ENCODE peak calls at places on chromosomes 7 and 10, in five cellular contexts. One of them, this sample, is unnamed.

GRCh38 chr10:28293238-28294168 is 9.4 kb downstream of the MPP7 start:
- DNase-seq in WTC11: no peak
- DNase-seq in HCT116: no peak
- DNase-seq in K562: no peak
- DNase-seq in GM12878: no peak
- DNase-seq in this sample: no peak

GRCh38 chr7:36871863-36872262 is 147.6 kb upstream of the AOAH start:
- DNase-seq in HCT116: peak; percentile 21
- DNase-seq in K562: peak; percentile 44
- DNase-seq in WTC11: no peak
- DNase-seq in GM12878: no peak
- DNase-seq in this sample: no peak

GRCh38 chr10:35561670-35562069 is 43.5 kb upstream of the GJD4 start:
- DNase-seq in WTC11: no peak
- DNase-seq in HCT116: no peak
- DNase-seq in GM12878: no peak
- DNase-seq in K562: no peak
- DNase-seq in this sample: peak; percentile 35

GRCh38 chr10:15188629-15189028 is 20.1 kb upstream of the NMT2 start:
- DNase-seq in K562: no peak
- DNase-seq in WTC11: no peak
- DNase-seq in GM12878: no peak
- DNase-seq in HCT116: no peak
- DNase-seq in this sample: no peak

GRCh38 chr10:70324341-70324861 is 40.6 kb upstream of the NPFFR1 start:
- DNase-seq in HCT116: no peak
- DNase-seq in K562: no peak
- DNase-seq in WTC11: peak; percentile 44
- DNase-seq in GM12878: no peak
- DNase-seq in this sample: no peak

GRCh38 chr10:93438796-93439253 is 43.3 kb downstream of the MYOF start:
- DNase-seq in GM12878: no peak
- DNase-seq in K562: no peak
- DNase-seq in HCT116: peak; percentile 82
- DNase-seq in WTC11: peak; percentile 71
- DNase-seq in this sample: no peak

GRCh38 chr7:16465469-16466086 is at the start of gene SOSTDC1:
- DNase-seq in WTC11: no peak
- DNase-seq in HCT116: no peak
- DNase-seq in GM12878: no peak
- DNase-seq in K562: peak; percentile 16
- DNase-seq in this sample: no peak

GRCh38 chr7:107543338-107543993 is 20.3 kb downstream of the COG5 start:
- DNase-seq in GM12878: no peak
- DNase-seq in K562: no peak
- DNase-seq in WTC11: no peak
- DNase-seq in HCT116: no peak
- DNase-seq in this sample: no peak

GRCh38 chr10:1043532-1043995 is 5.4 kb downstream of the IDI1 start:
- DNase-seq in WTC11: no peak
- DNase-seq in K562: no peak
- DNase-seq in GM12878: peak; percentile 72
- DNase-seq in HCT116: no peak
- DNase-seq in this sample: no peak

GRCh38 chr7:137574836-137575235 is 231.3 kb upstream of the PTN start:
- DNase-seq in K562: no peak
- DNase-seq in WTC11: no peak
- DNase-seq in GM12878: no peak
- DNase-seq in HCT116: no peak
- DNase-seq in this sample: no peak

GRCh38 chr10:78318305-78318704 is 284.6 kb downstream of the RPS24 start:
- DNase-seq in K562: no peak
- DNase-seq in WTC11: no peak
- DNase-seq in HCT116: no peak
- DNase-seq in GM12878: no peak
- DNase-seq in this sample: no peak

GRCh38 chr10:64973391-64973790 is 1452.2 kb downstream of the REEP3 start:
- DNase-seq in K562: no peak
- DNase-seq in WTC11: no peak
- DNase-seq in GM12878: no peak
- DNase-seq in HCT116: no peak
- DNase-seq in this sample: no peak

GRCh38 chr10:62732841-62733653 is 71.5 kb upstream of the ADO start:
- DNase-seq in GM12878: peak; percentile 94
- DNase-seq in K562: no peak
- DNase-seq in WTC11: no peak
- DNase-seq in HCT116: peak; percentile 71
- DNase-seq in this sample: no peak

GRCh38 chr10:89642193-89642592 is 2.8 kb downstream of the PANK1 start:
- DNase-seq in GM12878: no peak
- DNase-seq in K562: no peak
- DNase-seq in HCT116: no peak
- DNase-seq in WTC11: no peak
- DNase-seq in this sample: no peak

GRCh38 chr7:81256991-81257390 is 338.1 kb upstream of the SEMA3C start:
- DNase-seq in K562: no peak
- DNase-seq in WTC11: peak; percentile 44
- DNase-seq in GM12878: no peak
- DNase-seq in HCT116: no peak
- DNase-seq in this sample: peak; percentile 49

GRCh38 chr7:142535123-142535779 is 214.0 kb upstream of the PRSS1 start:
- DNase-seq in K562: peak; percentile 61
- DNase-seq in GM12878: peak; percentile 20
- DNase-seq in WTC11: peak; percentile 86
- DNase-seq in HCT116: peak; percentile 76
- DNase-seq in this sample: no peak

GRCh38 chr7:45990276-45990675 is 69.2 kb upstream of the IGFBP3 start:
- DNase-seq in GM12878: no peak
- DNase-seq in K562: no peak
- DNase-seq in HCT116: no peak
- DNase-seq in WTC11: no peak
- DNase-seq in this sample: no peak

GRCh38 chr7:1989049-1989860 is 243.5 kb downstream of the MAD1L1 start:
- DNase-seq in HCT116: no peak
- DNase-seq in WTC11: no peak
- DNase-seq in K562: no peak
- DNase-seq in GM12878: no peak
- DNase-seq in this sample: no peak

GRCh38 chr7:150945171-150945852 is 32.8 kb downstream of the KCNH2 start:
- DNase-seq in GM12878: no peak
- DNase-seq in K562: no peak
- DNase-seq in WTC11: no peak
- DNase-seq in HCT116: no peak
- DNase-seq in this sample: no peak

GRCh38 chr10:73892314-73893080 is 18.1 kb upstream of the CAMK2G start:
- DNase-seq in HCT116: no peak
- DNase-seq in GM12878: no peak
- DNase-seq in K562: no peak
- DNase-seq in WTC11: no peak
- DNase-seq in this sample: no peak

GRCh38 chr7:99112979-99113378 is 30.9 kb downstream of the SMURF1 start:
- DNase-seq in GM12878: no peak
- DNase-seq in HCT116: no peak
- DNase-seq in WTC11: no peak
- DNase-seq in K562: no peak
- DNase-seq in this sample: no peak

GRCh38 chr10:666237-667012 is 23.0 kb downstream of the DIP2C start:
- DNase-seq in GM12878: no peak
- DNase-seq in K562: no peak
- DNase-seq in WTC11: no peak
- DNase-seq in HCT116: no peak
- DNase-seq in this sample: no peak

GRCh38 chr10:100338434-100339036 is 8.5 kb upstream of the SCD start:
- DNase-seq in K562: peak; percentile 66
- DNase-seq in HCT116: peak; percentile 56
- DNase-seq in GM12878: no peak
- DNase-seq in WTC11: peak; percentile 82
- DNase-seq in this sample: no peak

GRCh38 chr7:100806276-100806675 is 21.0 kb downstream of the EPHB4 start:
- DNase-seq in WTC11: no peak
- DNase-seq in K562: peak; percentile 7
- DNase-seq in HCT116: no peak
- DNase-seq in GM12878: no peak
- DNase-seq in this sample: no peak

DNA sequence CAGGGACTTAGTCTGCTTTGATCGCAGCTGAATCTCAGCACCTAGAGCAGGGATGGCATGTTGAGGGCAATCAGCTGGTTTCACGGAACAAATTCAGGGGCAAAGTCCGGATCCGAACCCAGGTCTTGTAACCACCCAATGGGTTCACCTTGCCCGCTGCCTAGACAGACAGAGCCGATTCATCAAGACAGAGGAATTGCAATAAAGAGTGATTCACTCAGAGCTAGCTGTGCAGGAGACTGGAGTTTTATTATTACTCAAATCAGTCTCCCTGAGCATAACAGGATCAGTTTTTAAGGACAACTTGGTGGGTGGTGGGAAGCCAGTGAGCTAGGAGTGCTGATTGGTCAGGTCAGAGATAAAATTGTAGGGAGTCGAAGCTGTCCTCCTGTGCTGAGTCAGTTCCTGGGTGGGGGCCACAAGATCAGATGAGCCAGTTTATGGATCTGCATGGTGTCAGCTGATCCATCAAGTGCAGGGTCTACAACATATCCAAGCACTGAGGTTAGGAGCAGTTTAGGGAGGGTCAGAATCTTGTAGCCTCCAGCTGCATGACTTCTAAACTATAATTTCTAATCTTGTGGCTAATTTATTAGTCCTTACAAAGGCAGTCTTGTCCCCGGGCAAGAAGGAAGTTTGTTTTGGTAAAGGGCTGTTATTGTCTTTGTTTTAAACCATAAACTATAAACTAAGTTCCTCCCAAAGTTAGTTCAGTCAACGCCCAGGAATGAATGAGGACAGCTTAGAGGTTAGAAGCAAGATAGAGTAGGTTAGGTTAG is 43.5 kb upstream of the CHST3 start:
- DNase-seq in K562: no peak
- DNase-seq in WTC11: no peak
- DNase-seq in HCT116: no peak
- DNase-seq in GM12878: no peak
- DNase-seq in this sample: no peak
- TF ChIP-seq ATF3 in K562: peak; percentile 35
- TF ChIP-seq ATF3 in WTC11: no peak
- TF ChIP-seq ATF3 in HCT116: no peak
- TF ChIP-seq ATF3 in GM12878: no peak
- TF ChIP-seq ATF3 in this sample: no peak

GRCh38 chr10:44786451-44786850 is 124.7 kb upstream of the TMEM72 start:
- DNase-seq in HCT116: no peak
- DNase-seq in K562: no peak
- DNase-seq in GM12878: no peak
- DNase-seq in WTC11: no peak
- DNase-seq in this sample: no peak

GRCh38 chr10:44788820-44789167 is 122.3 kb upstream of the TMEM72 start:
- DNase-seq in WTC11: no peak
- DNase-seq in K562: no peak
- DNase-seq in GM12878: no peak
- DNase-seq in HCT116: no peak
- DNase-seq in this sample: no peak

GRCh38 chr10:44787480-44788075 is 123.6 kb upstream of the TMEM72 start:
- DNase-seq in GM12878: no peak
- DNase-seq in WTC11: no peak
- DNase-seq in K562: no peak
- DNase-seq in HCT116: no peak
- DNase-seq in this sample: no peak

GRCh38 chr10:44792119-44792783 is 118.9 kb upstream of the TMEM72 start:
- DNase-seq in HCT116: no peak
- DNase-seq in WTC11: no peak
- DNase-seq in K562: no peak
- DNase-seq in GM12878: no peak
- DNase-seq in this sample: no peak

DNA sequence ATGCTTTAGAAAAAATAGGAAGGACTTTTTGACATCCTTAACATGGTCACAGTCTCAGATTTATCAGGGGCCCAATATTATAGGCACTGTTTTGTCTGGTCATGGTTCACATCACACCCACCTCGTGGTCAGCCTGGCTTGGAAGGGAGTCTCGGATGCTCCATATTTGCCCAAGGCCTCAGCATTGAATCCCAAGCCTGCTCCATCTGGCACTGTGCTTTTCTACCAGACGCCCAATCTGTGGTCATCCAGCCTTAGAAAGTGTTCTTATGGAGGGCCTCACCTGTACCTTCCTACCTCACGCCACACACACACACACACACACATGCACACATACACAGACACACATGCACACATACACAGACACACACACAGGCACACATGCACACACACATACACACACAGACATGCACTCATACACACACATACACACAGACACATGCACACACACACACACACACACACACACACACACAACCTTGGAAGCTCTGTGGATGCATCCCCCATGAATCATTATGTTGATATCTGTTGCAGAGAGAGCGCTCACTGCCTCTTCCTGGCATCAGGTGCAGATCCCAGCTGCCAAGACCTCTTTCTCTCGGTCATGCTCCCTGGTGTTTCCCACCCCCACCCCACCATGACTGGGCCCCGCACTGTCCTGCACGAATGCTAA is 122.9 kb upstream of the TMEM72 start:
- DNase-seq in WTC11: no peak
- DNase-seq in K562: no peak
- DNase-seq in GM12878: no peak
- DNase-seq in HCT116: no peak
- DNase-seq in this sample: no peak
- TF ChIP-seq ATF3 in WTC11: no peak
- TF ChIP-seq ATF3 in K562: no peak
- TF ChIP-seq ATF3 in GM12878: no peak
- TF ChIP-seq ATF3 in HCT116: no peak
- TF ChIP-seq ATF3 in this sample: no peak

DNA sequence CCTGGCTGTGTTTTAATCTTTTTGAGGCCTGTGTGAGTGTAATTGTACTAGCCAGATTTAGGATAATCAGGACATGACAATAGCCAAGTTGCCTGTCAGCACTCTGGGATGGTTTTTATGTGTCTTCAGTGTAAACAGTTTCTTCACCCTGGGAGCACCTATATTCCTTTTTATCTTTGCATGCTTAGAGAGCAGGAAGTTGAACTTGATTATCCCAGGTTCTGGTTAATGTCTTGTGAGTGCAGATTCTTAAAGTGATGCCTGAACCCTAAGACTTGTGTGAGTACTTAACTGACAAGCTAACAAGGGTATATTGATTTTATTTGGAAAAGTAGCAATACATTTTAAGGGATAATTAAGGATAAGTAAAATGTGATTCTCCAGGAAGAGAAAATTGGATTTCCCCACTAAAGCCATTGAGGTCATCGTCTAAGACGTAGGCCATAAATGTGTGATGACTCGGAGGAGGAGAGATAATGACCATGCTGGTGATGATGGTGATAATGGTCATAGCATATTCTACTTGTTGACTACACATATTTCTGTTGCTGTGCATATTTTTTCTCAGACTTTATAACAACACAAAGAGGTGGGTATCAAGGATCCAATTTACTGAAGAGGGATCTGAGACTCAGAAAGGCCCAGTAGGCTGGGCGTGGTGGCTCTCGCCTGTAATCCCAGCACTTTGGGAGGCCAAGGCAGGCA is 234.7 kb downstream of the CAMK1D start:
- DNase-seq in WTC11: no peak
- DNase-seq in GM12878: no peak
- DNase-seq in K562: no peak
- DNase-seq in HCT116: no peak
- DNase-seq in this sample: no peak
- TF ChIP-seq ATF3 in WTC11: no peak
- TF ChIP-seq ATF3 in GM12878: no peak
- TF ChIP-seq ATF3 in K562: no peak
- TF ChIP-seq ATF3 in HCT116: no peak
- TF ChIP-seq ATF3 in this sample: no peak

GRCh38 chr10:113176652-113177155 is 226.7 kb downstream of the TCF7L2 start:
- DNase-seq in GM12878: no peak
- DNase-seq in HCT116: no peak
- DNase-seq in K562: no peak
- DNase-seq in WTC11: no peak
- DNase-seq in this sample: peak; percentile 39
- TF ChIP-seq ATF3 in GM12878: no peak
- TF ChIP-seq ATF3 in HCT116: no peak
- TF ChIP-seq ATF3 in K562: no peak
- TF ChIP-seq ATF3 in WTC11: no peak
- TF ChIP-seq ATF3 in this sample: no peak